ENCODE peak calls at places on chromosomes 1 and 21, in eight cellular contexts. A is EL; T is A549; B is iPS-NIHi11; C is 8988T; V is stimulated activated CD4-positive, alpha-beta T cell treated with anti-CD3 and anti-CD28 coated beads, TNF-alpha, amount 100 ng/mL, for 4 hours; I is SK-N-SH; L is activated T-cell treated with anti-CD3 and anti-CD28 coated beads, Interleukin-2, amount 50 U/mL, for 72 hours. J is an unnamed sample.

GRCh38 chr1:5109652-5110051 is 455.2 kb downstream of the AJAP1 start:
- DNase-seq in A (no peak), T (no peak), B (no peak), C (no peak), V (no peak), I (no peak), L (no peak), J (no peak)

GRCh38 chr21:45644041-45644906 is 749 bp downstream of the PCBP3 start:
- DNase-seq in A (no peak), T (no peak), B (no peak), C (no peak), V (no peak), I (peak), L (peak), J (no peak)

GRCh38 chr1:51791888-51792287 is 86.6 kb downstream of the NRDC start:
- DNase-seq in A (no peak), T (no peak), B (no peak), C (no peak), V (no peak), I (no peak), L (no peak), J (no peak)

GRCh38 chr1:109112056-109112651 is 1.8 kb upstream of the ELAPOR1 start:
- DNase-seq in A (peak), T (peak), B (no peak), C (no peak), V (no peak), I (peak), L (no peak), J (no peak)

GRCh38 chr1:157231844-157232550 is 93.8 kb upstream of the ETV3 start:
- DNase-seq in A (no peak), T (no peak), B (no peak), C (no peak), V (no peak), I (no peak), L (no peak), J (no peak)

GRCh38 chr1:107379826-107380225 is 239.0 kb downstream of the NTNG1 start:
- DNase-seq in A (no peak), T (no peak), B (no peak), C (no peak), V (no peak), I (no peak), L (no peak), J (no peak)

GRCh38 chr1:235423214-235423652 is 56.0 kb downstream of the TBCE start:
- DNase-seq in A (no peak), T (no peak), B (no peak), C (no peak), V (no peak), I (no peak), L (peak), J (no peak)

GRCh38 chr21:26732442-26733221 is 112.6 kb downstream of the ADAMTS1 start:
- DNase-seq in A (peak), T (peak), B (peak), C (no peak), V (no peak), I (peak), L (peak), J (no peak)

GRCh38 chr1:157105988-157106812 is 6.6 kb upstream of the ETV3L start:
- DNase-seq in A (peak), T (peak), B (no peak), C (peak), V (no peak), I (no peak), L (peak), J (no peak)

J was measured in HCT116.